ENCODE peak calls at places on chromosomes 11 and 22, in nine cellular contexts. C is transverse colon; O is lower lobe of right lung; F is gastrocnemius medialis; Q is AG09309; G is WTC11; J is CD4-positive, alpha-beta T cell; H is cardiac fibroblast; D is lung. L is an unnamed sample.

GRCh38 chr11:121341609-121342008 is 49.0 kb downstream of the SC5D start:
- DNase-seq in G (no peak), D (no peak), H (no peak), F (no peak), J (no peak), Q (no peak), O (no peak), C (peak), L (no peak)

GRCh38 chr11:57248780-57249383 is 11.8 kb upstream of the APLNR start:
- DNase-seq in O (peak), Q (peak), G (peak), F (peak), H (peak), C (peak), J (peak), D (peak), L (peak)

GRCh38 chr11:35272391-35272821 is 133.4 kb downstream of the CD44 start:
- DNase-seq in J (peak), G (no peak), F (no peak), C (peak), O (no peak), Q (no peak), H (no peak), D (no peak), L (no peak)

GRCh38 chr11:117511981-117512448 is 184.4 kb downstream of the CEP164 start:
- DNase-seq in O (no peak), J (no peak), C (peak), D (no peak), F (no peak), H (no peak), G (no peak), Q (no peak), L (no peak)

GRCh38 chr11:76824083-76824939 is 36.4 kb upstream of the ACER3 start:
- DNase-seq in Q (no peak), H (peak), D (no peak), C (no peak), J (no peak), G (no peak), F (no peak), O (no peak), L (no peak)

GRCh38 chr11:115173136-115173535 is 331.1 kb downstream of the CADM1 start:
- DNase-seq in Q (no peak), G (no peak), C (no peak), H (no peak), O (no peak), F (no peak), J (no peak), D (no peak), L (no peak)

GRCh38 chr11:108697872-108698473 is 33.1 kb downstream of the DDX10 start:
- DNase-seq in D (peak), F (peak), Q (peak), O (no peak), H (peak), J (peak), C (peak), G (peak), L (no peak)

GRCh38 chr22:44721206-44721605 is 19.2 kb downstream of the PRR5 start:
- DNase-seq in J (no peak), C (no peak), D (no peak), H (no peak), F (no peak), Q (no peak), G (no peak), O (no peak), L (no peak)

GRCh38 chr11:66820381-66820780 is 22.9 kb upstream of the RCE1 start:
- DNase-seq in H (no peak), J (no peak), G (no peak), C (no peak), F (no peak), O (no peak), Q (no peak), D (no peak), L (no peak)

GRCh38 chr11:118605116-118605867 is 2.1 kb upstream of the PHLDB1 start:
- DNase-seq in C (peak), H (peak), F (peak), D (peak), G (no peak), O (no peak), Q (peak), J (no peak), L (peak)

GRCh38 chr11:44632466-44633123 is 67.1 kb downstream of the CD82 start:
- DNase-seq in J (peak), C (peak), O (no peak), H (peak), D (peak), G (peak), F (peak), Q (no peak), L (peak)

GRCh38 chr11:94455861-94456260 is 37.8 kb downstream of the MRE11 start:
- DNase-seq in D (peak), H (no peak), Q (no peak), C (no peak), J (no peak), G (no peak), O (no peak), F (no peak), L (no peak)

GRCh38 chr22:40610329-40610850 is 26.1 kb downstream of the MRTFA start:
- DNase-seq in G (no peak), F (no peak), C (no peak), J (no peak), O (no peak), H (peak), Q (no peak), D (no peak), L (no peak)

GRCh38 chr11:45100338-45100737 is 46.1 kb upstream of the PRDM11 start:
- DNase-seq in D (peak), G (no peak), C (no peak), H (peak), F (no peak), Q (no peak), J (no peak), O (no peak), L (no peak)

GRCh38 chr11:134449713-134450112 is 37.7 kb upstream of the B3GAT1 start:
- DNase-seq in H (no peak), G (peak), D (no peak), F (no peak), Q (no peak), J (peak), O (no peak), C (no peak), L (no peak)

GRCh38 chr22:45072322-45072903 is 62.6 kb upstream of the PHF21B start:
- DNase-seq in J (no peak), G (peak), Q (no peak), D (no peak), F (no peak), O (no peak), H (peak), C (no peak), L (no peak)

GRCh38 chr11:134521001-134521400 is 109.0 kb upstream of the B3GAT1 start:
- DNase-seq in C (no peak), H (no peak), O (peak), G (no peak), D (no peak), J (no peak), F (no peak), Q (no peak), L (peak)

GRCh38 chr11:297666-298405 is 1.5 kb downstream of the IFITM5 start:
- DNase-seq in G (peak), O (peak), C (no peak), D (no peak), H (no peak), J (no peak), F (no peak), Q (no peak), L (peak)

GRCh38 chr22:21945453-21946261 is 7.0 kb downstream of the PPM1F start:
- DNase-seq in O (no peak), J (no peak), F (no peak), G (no peak), D (no peak), C (no peak), Q (no peak), H (no peak), L (peak)

GRCh38 chr11:104075091-104075490 is 38.7 kb downstream of the DDI1 start:
- DNase-seq in C (no peak), J (no peak), D (no peak), Q (no peak), O (no peak), H (no peak), F (no peak), G (no peak), L (no peak)

GRCh38 chr22:23285734-23286133 is 105.4 kb downstream of the BCR start:
- DNase-seq in D (no peak), H (peak), F (no peak), O (no peak), C (no peak), G (no peak), Q (no peak), J (no peak), L (no peak)

GRCh38 chr11:47186937-47187681 is 875 bp upstream of the PACSIN3 start:
- DNase-seq in H (peak), C (peak), Q (no peak), G (peak), J (peak), O (peak), F (peak), D (no peak), L (no peak)

GRCh38 chr11:117620131-117620530 is 176.9 kb downstream of the DSCAML1 start:
- DNase-seq in F (no peak), H (no peak), D (no peak), C (no peak), G (no peak), Q (no peak), O (no peak), J (no peak), L (no peak)

GRCh38 chr11:62399868-62400245 is 19.0 kb upstream of the SCGB1A1 start:
- DNase-seq in C (no peak), O (no peak), D (no peak), Q (no peak), F (no peak), H (no peak), J (no peak), G (no peak), L (peak)

GRCh38 chr22:49925525-49926128 is 7.2 kb downstream of the CRELD2 start:
- DNase-seq in J (peak), C (peak), D (no peak), G (no peak), F (no peak), Q (no peak), O (no peak), H (no peak), L (peak)

GRCh38 chr11:46294365-46295309 is 17.2 kb downstream of the CREB3L1 start:
- DNase-seq in Q (peak), H (peak), F (no peak), C (no peak), J (no peak), O (no peak), D (no peak), G (peak), L (no peak)

GRCh38 chr11:134202661-134203060 is 21.1 kb downstream of the NCAPD3 start:
- DNase-seq in F (no peak), Q (no peak), J (no peak), O (no peak), H (no peak), D (no peak), G (no peak), C (no peak), L (no peak)

GRCh38 chr22:29343313-29343805 is 27.9 kb upstream of the RASL10A start:
- DNase-seq in D (peak), Q (peak), J (no peak), H (peak), O (peak), F (no peak), G (no peak), C (no peak), L (no peak)

GRCh38 chr11:128878455-128878854 is 11.4 kb upstream of the KCNJ1 start:
- DNase-seq in J (no peak), H (no peak), Q (no peak), D (no peak), C (no peak), F (no peak), G (no peak), O (no peak), L (no peak)

GRCh38 chr11:100830295-100830694 is 143.2 kb downstream of the ARHGAP42 start:
- DNase-seq in G (no peak), J (no peak), H (peak), D (no peak), F (peak), O (no peak), Q (no peak), C (no peak), L (no peak)

GRCh38 chr11:120808616-120809050 is 215.3 kb upstream of the TBCEL start:
- DNase-seq in H (no peak), D (no peak), F (no peak), C (no peak), G (no peak), J (no peak), O (no peak), Q (no peak), L (no peak)

GRCh38 chr11:117715801-117716200 is 81.2 kb downstream of the DSCAML1 start:
- DNase-seq in G (no peak), C (no peak), O (no peak), J (no peak), Q (no peak), D (no peak), H (no peak), F (no peak), L (no peak)

GRCh38 chr22:29145321-29146072 is 60.2 kb upstream of the EMID1 start:
- DNase-seq in G (no peak), O (no peak), Q (no peak), C (no peak), F (peak), H (no peak), J (no peak), D (no peak), L (peak)

DNA sequence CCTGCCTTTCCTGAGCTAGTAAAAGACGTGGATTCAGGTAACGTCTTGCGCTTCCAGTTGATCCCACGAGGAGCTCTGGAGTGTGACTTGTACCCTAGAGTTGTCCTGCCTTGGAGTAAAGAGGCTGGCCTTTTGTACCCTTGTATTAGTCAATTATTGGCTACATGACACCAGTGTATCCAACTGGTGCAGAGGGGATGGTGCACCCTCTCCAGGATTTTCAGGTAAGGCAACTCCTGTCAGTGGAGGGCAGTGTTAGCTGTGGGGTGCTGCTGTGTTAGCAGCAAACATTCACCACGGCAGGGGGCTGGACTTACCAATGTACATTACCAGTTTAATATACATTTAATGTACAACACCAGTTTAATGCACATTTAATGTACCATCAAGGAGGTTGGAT is 233.5 kb downstream of the MIAT start:
- DNase-seq in G (no peak), C (no peak), O (no peak), D (peak), Q (no peak), F (no peak), H (no peak), J (no peak), L (no peak)
- TF ChIP-seq CTCF in G (no peak), C (no peak), O (no peak), D (no peak), Q (no peak), F (no peak), H (no peak), J (no peak), L (no peak)

GRCh38 chr22:42990131-42990838 is 24.7 kb downstream of the PACSIN2 start:
- DNase-seq in C (peak), D (no peak), F (peak), Q (peak), H (peak), G (no peak), J (no peak), O (no peak), L (no peak)
- TF ChIP-seq CTCF in C (no peak), D (no peak), F (no peak), Q (peak), H (peak), G (no peak), J (no peak), O (peak), L (no peak)

DNA sequence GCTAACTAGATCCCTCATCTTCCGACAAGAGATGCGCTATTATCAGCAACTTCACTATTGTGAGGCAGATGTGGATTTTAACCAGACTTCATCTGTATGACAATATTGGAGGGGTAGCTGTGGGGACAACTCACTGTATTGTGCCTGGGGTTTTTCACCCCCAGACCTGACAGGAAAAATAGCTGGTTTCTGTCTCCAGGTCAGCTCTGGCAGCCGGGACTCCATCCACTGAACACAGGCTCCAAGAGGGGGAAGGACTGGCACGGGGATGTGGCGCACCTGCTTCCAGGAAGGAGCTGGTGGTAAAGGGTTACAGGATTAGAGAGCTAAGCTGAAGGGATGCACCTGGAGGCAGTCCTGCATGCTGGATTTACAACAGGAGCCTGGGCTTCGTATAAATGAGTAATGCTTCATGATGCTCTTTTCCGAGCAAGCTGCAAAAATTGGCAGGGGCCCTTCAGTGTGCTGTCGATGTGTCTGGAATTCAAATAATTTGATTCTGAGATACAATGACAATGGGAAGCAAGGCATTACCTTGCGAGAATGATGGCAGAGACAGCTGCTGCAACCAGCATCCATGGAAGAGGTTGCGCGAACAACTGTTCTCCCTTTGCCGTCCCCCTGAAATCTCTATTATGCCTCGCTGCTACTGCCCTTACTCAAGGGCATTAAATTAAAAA is 49.5 kb downstream of the LMO2 start:
- DNase-seq in J (no peak), C (no peak), H (no peak), D (no peak), Q (no peak), G (no peak), F (no peak), O (no peak), L (no peak)
- TF ChIP-seq CTCF in J (no peak), C (no peak), H (no peak), D (no peak), Q (no peak), G (no peak), F (no peak), O (no peak), L (no peak)

GRCh38 chr11:132519226-132519860 is 1013.0 kb downstream of the OPCML start:
- DNase-seq in C (no peak), F (no peak), O (no peak), Q (no peak), G (no peak), J (no peak), D (no peak), H (no peak), L (no peak)
- TF ChIP-seq CTCF in C (no peak), F (no peak), O (no peak), Q (no peak), G (no peak), J (no peak), D (no peak), H (no peak), L (no peak)

GRCh38 chr11:11420512-11420911 is 67.5 kb upstream of the CSNK2A3 start:
- DNase-seq in H (no peak), G (no peak), D (no peak), F (no peak), O (no peak), Q (no peak), C (no peak), J (no peak), L (no peak)
- TF ChIP-seq CTCF in H (no peak), G (no peak), D (no peak), F (no peak), O (no peak), Q (no peak), C (no peak), J (no peak), L (no peak)

GRCh38 chr11:22633354-22633902 is 7.8 kb upstream of the FANCF start:
- DNase-seq in O (no peak), D (no peak), G (no peak), Q (no peak), F (no peak), C (no peak), J (no peak), H (no peak), L (no peak)
- TF ChIP-seq CTCF in O (no peak), D (no peak), G (no peak), Q (no peak), F (no peak), C (no peak), J (no peak), H (no peak), L (no peak)

GRCh38 chr11:7098235-7098832 is 9.5 kb downstream of the RBMXL2 start:
- DNase-seq in G (no peak), J (no peak), D (no peak), Q (peak), F (no peak), H (peak), C (no peak), O (no peak), L (no peak)
- TF ChIP-seq CTCF in G (peak), J (peak), D (peak), Q (peak), F (peak), H (peak), C (peak), O (peak), L (peak)

GRCh38 chr11:17777726-17778091 is 43.1 kb downstream of the KCNC1 start:
- DNase-seq in D (no peak), O (no peak), J (no peak), H (no peak), Q (no peak), G (no peak), C (no peak), F (no peak), L (peak)
- TF ChIP-seq CTCF in D (no peak), O (no peak), J (no peak), H (no peak), Q (no peak), G (no peak), C (no peak), F (no peak), L (no peak)

GRCh38 chr22:46661221-46661851 is 41.1 kb downstream of the GRAMD4 start:
- DNase-seq in D (no peak), O (no peak), H (peak), J (peak), F (no peak), Q (no peak), G (no peak), C (no peak), L (no peak)

GRCh38 chr22:46659059-46659790 is 39.0 kb downstream of the GRAMD4 start:
- DNase-seq in Q (no peak), C (no peak), O (no peak), D (no peak), F (no peak), J (no peak), G (no peak), H (no peak), L (no peak)

GRCh38 chr22:46659791-46660186 is 39.6 kb downstream of the GRAMD4 start:
- DNase-seq in F (peak), D (no peak), J (no peak), G (no peak), Q (no peak), O (no peak), C (no peak), H (no peak), L (no peak)

GRCh38 chr22:46662226-46662625 is 42.0 kb downstream of the GRAMD4 start:
- DNase-seq in Q (no peak), C (no peak), G (no peak), D (no peak), H (no peak), J (no peak), O (no peak), F (no peak), L (no peak)

DNA sequence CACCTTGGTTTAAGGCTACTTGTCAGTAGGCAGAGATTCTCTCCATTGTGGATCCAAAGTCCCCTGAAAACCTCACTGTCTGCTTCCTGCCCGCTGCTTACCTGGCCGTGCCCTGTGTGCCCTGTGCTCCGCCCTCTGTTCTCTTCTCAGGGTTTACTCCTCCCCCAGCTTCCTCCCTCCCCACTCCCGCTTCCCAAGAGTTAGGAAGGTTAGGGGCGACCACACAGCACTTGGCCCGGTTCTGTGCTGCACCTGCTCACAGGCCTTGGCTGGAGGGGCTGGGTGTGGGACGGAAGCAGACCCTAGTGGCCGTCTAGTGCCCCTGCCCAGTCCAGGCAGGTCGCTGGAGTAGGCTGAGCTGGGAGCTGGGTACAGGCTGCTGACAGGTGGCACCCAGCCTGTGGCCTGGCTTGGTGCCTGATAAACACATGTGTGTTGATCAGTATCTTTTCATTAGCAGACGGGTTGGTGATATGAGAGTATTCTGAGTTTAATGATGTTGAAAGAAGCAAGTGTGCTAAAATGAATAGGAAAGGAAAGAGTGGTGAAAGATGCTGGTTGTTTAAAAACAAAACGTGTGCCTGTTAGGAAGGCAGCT is 40.5 kb downstream of the GRAMD4 start:
- DNase-seq in H (no peak), F (no peak), C (peak), G (no peak), D (no peak), J (peak), O (no peak), Q (no peak), L (no peak)
- TF ChIP-seq CTCF in H (no peak), F (peak), C (no peak), G (no peak), D (no peak), J (no peak), O (no peak), Q (no peak), L (no peak)

L was measured in spleen.